ENCODE peak calls at places on chromosomes 16 and 17, in five cellular contexts. One of them, this sample, is unnamed.

GRCh38 chr16:15757630-15758251 is 99.1 kb downstream of the MYH11 start:
- DNase-seq in OCI-LY7: peak; percentile 14
- DNase-seq in fibroblast of mammary gland: no peak
- DNase-seq in retinal pigment epithelial cell: no peak
- DNase-seq in ovary: no peak
- DNase-seq in this sample: no peak

GRCh38 chr16:58509256-58510096 is 5.8 kb upstream of the SETD6 start:
- DNase-seq in OCI-LY7: no peak
- DNase-seq in fibroblast of mammary gland: no peak
- DNase-seq in retinal pigment epithelial cell: no peak
- DNase-seq in ovary: no peak
- DNase-seq in this sample: no peak

GRCh38 chr16:5642034-5642433 is 544.4 kb upstream of the EEF2KMT start:
- DNase-seq in OCI-LY7: no peak
- DNase-seq in fibroblast of mammary gland: no peak
- DNase-seq in retinal pigment epithelial cell: no peak
- DNase-seq in ovary: no peak
- DNase-seq in this sample: no peak

GRCh38 chr17:79160980-79161621 is 86.5 kb downstream of the ENGASE start:
- DNase-seq in OCI-LY7: peak; percentile 13
- DNase-seq in fibroblast of mammary gland: no peak
- DNase-seq in retinal pigment epithelial cell: no peak
- DNase-seq in ovary: no peak
- DNase-seq in this sample: no peak

GRCh38 chr16:21708533-21709115 is 44.9 kb downstream of the OTOA start:
- DNase-seq in OCI-LY7: peak; percentile 86
- DNase-seq in fibroblast of mammary gland: peak; percentile 71
- DNase-seq in retinal pigment epithelial cell: peak; percentile 7
- DNase-seq in ovary: peak; percentile 64
- DNase-seq in this sample: peak; percentile 7

GRCh38 chr16:88711750-88712340 is 5.5 kb downstream of the CTU2 start:
- DNase-seq in OCI-LY7: no peak
- DNase-seq in fibroblast of mammary gland: no peak
- DNase-seq in retinal pigment epithelial cell: no peak
- DNase-seq in ovary: no peak
- DNase-seq in this sample: no peak

GRCh38 chr17:80981062-80981902 is 10.4 kb upstream of the CHMP6 start:
- DNase-seq in OCI-LY7: peak; percentile 51
- DNase-seq in fibroblast of mammary gland: no peak
- DNase-seq in retinal pigment epithelial cell: no peak
- DNase-seq in ovary: no peak
- DNase-seq in this sample: no peak

GRCh38 chr16:2199621-2200139 is 3.3 kb upstream of the CASKIN1 start:
- DNase-seq in OCI-LY7: no peak
- DNase-seq in fibroblast of mammary gland: no peak
- DNase-seq in retinal pigment epithelial cell: no peak
- DNase-seq in ovary: no peak
- DNase-seq in this sample: no peak

GRCh38 chr17:19410875-19411291 is at the start of gene RNF112:
- DNase-seq in OCI-LY7: no peak
- DNase-seq in fibroblast of mammary gland: peak; percentile 40
- DNase-seq in retinal pigment epithelial cell: no peak
- DNase-seq in ovary: no peak
- DNase-seq in this sample: no peak

GRCh38 chr17:10271004-10271620 is 72.7 kb upstream of the GAS7 start:
- DNase-seq in OCI-LY7: no peak
- DNase-seq in fibroblast of mammary gland: peak; percentile 72
- DNase-seq in retinal pigment epithelial cell: no peak
- DNase-seq in ovary: no peak
- DNase-seq in this sample: no peak

GRCh38 chr17:67466251-67466650 is 89.2 kb downstream of the PITPNC1 start:
- DNase-seq in OCI-LY7: peak; percentile 55
- DNase-seq in fibroblast of mammary gland: no peak
- DNase-seq in retinal pigment epithelial cell: no peak
- DNase-seq in ovary: no peak
- DNase-seq in this sample: no peak

GRCh38 chr17:48470388-48471034 is 40.5 kb upstream of the SKAP1 start:
- DNase-seq in OCI-LY7: peak; percentile 83
- DNase-seq in fibroblast of mammary gland: peak; percentile 63
- DNase-seq in retinal pigment epithelial cell: no peak
- DNase-seq in ovary: no peak
- DNase-seq in this sample: no peak

DNA sequence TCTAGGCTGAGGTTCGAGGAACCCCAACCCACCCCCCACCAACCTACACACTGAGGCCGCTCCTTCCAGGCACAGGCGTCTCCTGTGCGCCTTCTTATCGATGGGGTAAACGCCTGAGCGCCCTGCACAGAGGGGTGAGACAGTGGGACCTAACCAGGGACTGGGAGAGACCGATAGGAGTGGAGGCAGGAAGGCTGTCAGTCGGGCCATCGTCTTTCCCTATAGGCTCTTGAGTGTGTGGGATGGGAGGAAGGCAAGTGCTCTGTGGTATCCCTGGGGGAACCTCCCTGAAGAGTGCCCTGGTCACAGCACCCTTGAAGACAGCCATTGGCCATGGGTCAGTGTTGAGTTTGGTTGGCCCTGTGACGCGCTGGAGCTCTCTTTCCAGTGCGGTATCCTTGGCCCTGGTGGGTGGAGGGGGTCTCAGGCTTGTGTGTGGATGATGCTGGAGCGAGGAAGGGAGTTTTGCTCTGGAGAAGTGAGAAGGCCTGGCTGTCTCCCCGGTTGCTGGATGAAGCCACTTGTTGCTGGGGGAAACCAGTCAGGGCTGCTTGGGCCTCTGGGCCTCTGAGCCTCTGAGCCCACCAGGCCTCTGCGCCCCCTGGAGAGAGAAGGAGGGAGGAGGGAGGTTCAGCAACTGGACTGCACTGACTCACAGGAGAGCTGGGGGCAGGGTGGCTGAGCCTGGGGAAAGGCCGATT is 1.7 kb downstream of the GPRC5C start:
- DNase-seq in OCI-LY7: no peak
- DNase-seq in fibroblast of mammary gland: peak; percentile 40
- DNase-seq in retinal pigment epithelial cell: no peak
- DNase-seq in ovary: peak; percentile 50
- DNase-seq in this sample: no peak
- H3K4me3 ChIP-seq in OCI-LY7: no peak overlapping the region
- H3K4me3 ChIP-seq in fibroblast of mammary gland: no peak overlapping the region
- H3K4me3 ChIP-seq in retinal pigment epithelial cell: peak overlapping the region; percentile 76
- H3K4me3 ChIP-seq in ovary: peak overlapping the region; percentile 52
- H3K4me3 ChIP-seq in this sample: no peak overlapping the region

DNA sequence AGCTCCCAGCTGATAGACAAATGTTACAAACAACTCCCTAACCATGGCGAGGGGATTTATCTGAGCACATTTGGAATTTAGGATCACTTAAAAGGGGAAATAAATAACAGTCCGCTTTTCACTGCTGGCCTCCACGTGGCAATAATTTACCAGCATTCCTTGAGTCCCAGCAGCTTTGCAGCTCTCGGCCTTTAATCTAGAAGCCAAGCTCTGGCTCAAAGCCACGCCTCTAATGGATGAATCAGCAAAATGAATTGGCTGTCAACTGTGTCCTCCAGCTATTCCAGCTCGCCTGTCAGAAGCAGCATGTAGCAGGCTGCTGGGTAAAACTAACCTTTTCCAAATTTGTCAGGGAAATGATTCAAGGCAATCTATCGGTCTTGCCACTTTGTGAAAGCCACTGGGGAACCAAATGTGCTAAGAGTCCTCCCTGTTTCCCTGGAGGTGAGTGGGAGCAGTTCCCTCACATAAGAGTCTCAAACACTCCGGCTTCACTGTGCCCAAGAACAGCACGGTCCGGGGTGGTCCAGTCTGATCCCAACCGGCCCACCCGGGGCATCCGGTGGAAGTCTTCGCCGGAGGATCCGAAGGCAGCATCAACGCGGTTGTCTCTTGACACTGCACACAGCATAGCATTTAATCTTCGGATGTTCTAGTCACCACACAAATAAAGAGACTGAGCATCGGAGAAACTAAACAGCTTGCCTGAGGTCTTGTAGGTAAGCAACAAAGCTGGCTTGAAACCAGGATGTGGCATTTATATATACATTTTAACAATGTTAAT is 143.3 kb downstream of the PARN start:
- DNase-seq in OCI-LY7: no peak
- DNase-seq in fibroblast of mammary gland: peak; percentile 97
- DNase-seq in retinal pigment epithelial cell: peak; percentile 85
- DNase-seq in ovary: peak; percentile 92
- DNase-seq in this sample: peak; percentile 67
- H3K4me3 ChIP-seq in OCI-LY7: no peak overlapping the region
- H3K4me3 ChIP-seq in fibroblast of mammary gland: peak overlapping the region; percentile 46
- H3K4me3 ChIP-seq in retinal pigment epithelial cell: peak overlapping the region; percentile 9
- H3K4me3 ChIP-seq in ovary: peak overlapping the region; percentile 11
- H3K4me3 ChIP-seq in this sample: peak overlapping the region; percentile 52

GRCh38 chr17:4475463-4475862 is 23.2 kb upstream of the SPNS2 start:
- DNase-seq in OCI-LY7: no peak
- DNase-seq in fibroblast of mammary gland: no peak
- DNase-seq in retinal pigment epithelial cell: no peak
- DNase-seq in ovary: no peak
- DNase-seq in this sample: no peak

GRCh38 chr17:4469552-4469951 is 29.1 kb upstream of the SPNS2 start:
- DNase-seq in OCI-LY7: no peak
- DNase-seq in fibroblast of mammary gland: no peak
- DNase-seq in retinal pigment epithelial cell: no peak
- DNase-seq in ovary: no peak
- DNase-seq in this sample: no peak

GRCh38 chr17:4474093-4474492 is 24.6 kb upstream of the SPNS2 start:
- DNase-seq in OCI-LY7: no peak
- DNase-seq in fibroblast of mammary gland: no peak
- DNase-seq in retinal pigment epithelial cell: no peak
- DNase-seq in ovary: no peak
- DNase-seq in this sample: no peak

GRCh38 chr17:4475001-4475400 is 23.7 kb upstream of the SPNS2 start:
- DNase-seq in OCI-LY7: no peak
- DNase-seq in fibroblast of mammary gland: no peak
- DNase-seq in retinal pigment epithelial cell: no peak
- DNase-seq in ovary: no peak
- DNase-seq in this sample: no peak

GRCh38 chr17:4472281-4472680 is 26.4 kb upstream of the SPNS2 start:
- DNase-seq in OCI-LY7: no peak
- DNase-seq in fibroblast of mammary gland: no peak
- DNase-seq in retinal pigment epithelial cell: no peak
- DNase-seq in ovary: no peak
- DNase-seq in this sample: no peak
- H3K4me3 ChIP-seq in OCI-LY7: no peak overlapping the region
- H3K4me3 ChIP-seq in fibroblast of mammary gland: no peak overlapping the region
- H3K4me3 ChIP-seq in retinal pigment epithelial cell: no peak overlapping the region
- H3K4me3 ChIP-seq in ovary: no peak overlapping the region
- H3K4me3 ChIP-seq in this sample: no peak overlapping the region

GRCh38 chr17:50950002-50950877 is 84.1 kb upstream of the TOB1 start:
- DNase-seq in OCI-LY7: peak; percentile 70
- DNase-seq in fibroblast of mammary gland: peak; percentile 94
- DNase-seq in retinal pigment epithelial cell: peak; percentile 63
- DNase-seq in ovary: peak; percentile 78
- DNase-seq in this sample: peak; percentile 63
- H3K4me3 ChIP-seq in OCI-LY7: no peak overlapping the region
- H3K4me3 ChIP-seq in fibroblast of mammary gland: no peak overlapping the region
- H3K4me3 ChIP-seq in retinal pigment epithelial cell: no peak overlapping the region
- H3K4me3 ChIP-seq in ovary: no peak overlapping the region
- H3K4me3 ChIP-seq in this sample: peak overlapping the region; percentile 23

This sample was measured in AG04449.